ENCODE peak calls at places on chromosomes 1 and 21, in eight cellular contexts. E, Y, T, I, U, O, F and B are unnamed samples.

GRCh38 chr1:173475564-173476196 is 1.5 kb upstream of the PRDX6 start:
- DNase-seq in E (peak; percentile 40), O (no peak), U (peak; percentile 83), I (peak; percentile 65), Y (peak; percentile 86), T (no peak), F (no peak), B (peak; percentile 72)

GRCh38 chr21:14889080-14889805 is 175.6 kb downstream of the NRIP1 start:
- DNase-seq in F (no peak), Y (peak; percentile 85), T (no peak), U (peak; percentile 69), E (no peak), O (no peak), I (peak; percentile 89), B (peak; percentile 74)

GRCh38 chr1:43554444-43554992 is 23.8 kb downstream of the PTPRF start:
- DNase-seq in T (no peak), F (no peak), I (peak; percentile 64), Y (peak; percentile 37), O (no peak), U (peak; percentile 68), E (peak; percentile 11), B (peak; percentile 48)

GRCh38 chr1:204443260-204443619 is 31.6 kb upstream of the PPP1R15B start:
- DNase-seq in F (no peak), T (no peak), Y (peak; percentile 20), I (no peak), E (no peak), U (no peak), O (no peak), B (no peak)

GRCh38 chr1:229325401-229325800 is 17.4 kb downstream of the CCSAP start:
- DNase-seq in I (no peak), U (no peak), Y (no peak), O (no peak), E (no peak), T (no peak), F (no peak), B (no peak)

GRCh38 chr1:165467706-165468105 is 22.8 kb upstream of the RXRG start:
- DNase-seq in U (no peak), I (no peak), Y (no peak), O (no peak), F (no peak), E (no peak), T (no peak), B (no peak)

GRCh38 chr1:68293609-68294353 is 61.5 kb upstream of the WLS start:
- DNase-seq in O (no peak), F (no peak), I (peak; percentile 57), E (no peak), U (no peak), Y (no peak), T (peak; percentile 22), B (peak; percentile 12)

GRCh38 chr1:109272831-109273547 is 10.0 kb downstream of the PSRC1 start:
- DNase-seq in T (no peak), F (no peak), Y (no peak), I (no peak), E (no peak), O (no peak), U (no peak), B (no peak)

GRCh38 chr21:45788635-45789506 is 145.3 kb downstream of the PCBP3 start:
- DNase-seq in F (no peak), E (no peak), U (peak; percentile 13), I (no peak), T (no peak), Y (no peak), O (no peak), B (no peak)

GRCh38 chr1:235595079-235595478 is 54.5 kb downstream of the GNG4 start:
- DNase-seq in O (no peak), Y (no peak), F (no peak), E (no peak), I (no peak), T (no peak), U (no peak), B (no peak)

GRCh38 chr1:42777860-42778259 is 6.9 kb upstream of the TMEM269 start:
- DNase-seq in T (no peak), I (peak; percentile 60), E (peak; percentile 21), F (peak; percentile 25), Y (peak; percentile 41), O (no peak), U (peak; percentile 60), B (peak; percentile 51)

GRCh38 chr1:228117335-228117734 is 8.2 kb upstream of the MRPL55 start:
- DNase-seq in T (no peak), F (no peak), I (no peak), O (no peak), U (no peak), Y (no peak), E (no peak), B (no peak)

GRCh38 chr1:20259646-20260045 is 31.0 kb upstream of the VWA5B1 start:
- DNase-seq in I (no peak), U (no peak), T (no peak), Y (no peak), F (no peak), O (no peak), E (no peak), B (no peak)

GRCh38 chr1:212368073-212368484 is 46.6 kb downstream of the PACC1 start:
- DNase-seq in U (peak; percentile 84), F (peak; percentile 40), I (peak; percentile 83), O (peak; percentile 6), E (peak; percentile 70), Y (peak; percentile 80), T (no peak), B (peak; percentile 81)

GRCh38 chr1:169112241-169112640 is 5.8 kb downstream of the ATP1B1 start:
- DNase-seq in O (no peak), U (peak; percentile 22), E (no peak), Y (no peak), F (no peak), I (peak; percentile 47), T (peak; percentile 69), B (peak; percentile 61)

GRCh38 chr1:80966266-80966665 is 834.5 kb upstream of the ADGRL2 start:
- DNase-seq in E (no peak), U (no peak), F (no peak), O (no peak), I (no peak), Y (no peak), T (no peak), B (no peak)

GRCh38 chr1:228434674-228435073 is 18.0 kb upstream of the TRIM17 start:
- DNase-seq in U (peak; percentile 14), O (no peak), T (no peak), F (no peak), E (no peak), Y (no peak), I (peak; percentile 19), B (peak; percentile 28)

GRCh38 chr1:68720476-68720875 is 223.6 kb upstream of the DEPDC1 start:
- DNase-seq in T (no peak), O (no peak), I (no peak), E (no peak), Y (no peak), U (no peak), F (no peak), B (no peak)

GRCh38 chr1:91809267-91809666 is 76.7 kb downstream of the TGFBR3 start:
- DNase-seq in O (no peak), Y (no peak), F (no peak), I (no peak), T (no peak), U (peak; percentile 71), E (peak; percentile 51), B (peak; percentile 76)

GRCh38 chr1:20037877-20038276 is 32.1 kb upstream of the PLA2G5 start:
- DNase-seq in T (no peak), I (no peak), O (no peak), U (peak; percentile 35), E (peak; percentile 3), Y (no peak), F (no peak), B (peak; percentile 13)

GRCh38 chr1:201299968-201300367 is 16.7 kb downstream of the PKP1 start:
- DNase-seq in I (peak; percentile 51), E (no peak), T (no peak), Y (no peak), U (peak; percentile 42), O (no peak), F (no peak), B (peak; percentile 62)

GRCh38 chr1:237041795-237042466 is at the start of gene RYR2:
- DNase-seq in E (no peak), I (peak; percentile 32), Y (no peak), F (peak; percentile 80), U (no peak), O (no peak), T (peak; percentile 52), B (no peak)

GRCh38 chr1:77900687-77901293 is 12.4 kb downstream of the NEXN start:
- DNase-seq in O (no peak), F (peak; percentile 36), Y (peak; percentile 55), T (peak; percentile 43), E (peak; percentile 8), U (peak; percentile 65), I (peak; percentile 79), B (peak; percentile 59)

GRCh38 chr1:226104671-226105121 is 42.2 kb downstream of the H3-3A start:
- DNase-seq in T (no peak), U (peak; percentile 81), O (no peak), F (no peak), Y (peak; percentile 77), E (no peak), I (peak; percentile 39), B (peak; percentile 75)

GRCh38 chr1:56452027-56453011 is 127.0 kb downstream of the PLPP3 start:
- DNase-seq in F (no peak), T (peak; percentile 56), U (no peak), O (no peak), Y (peak; percentile 12), I (peak; percentile 29), E (no peak), B (peak; percentile 23)

GRCh38 chr1:200727257-200727656 is 11.4 kb upstream of the CAMSAP2 start:
- DNase-seq in T (no peak), U (no peak), E (no peak), Y (no peak), I (no peak), O (no peak), F (no peak), B (no peak)

GRCh38 chr1:181064030-181064594 is 24.4 kb upstream of the IER5 start:
- DNase-seq in Y (peak; percentile 21), F (no peak), O (no peak), E (no peak), T (no peak), U (no peak), I (no peak), B (no peak)